ENCODE peak calls at places on chromosomes 3 and 15, in eight cellular contexts. R is activated CD4-positive, alpha-beta T cell treated with anti-CD3 and anti-CD28 coated beads for 48 hours; A is activated gamma-delta T cell treated with Interleukin-2 at 50 U/mL for 16 hours; N is GM18507; X is psoas muscle; C is spleen; T is activated CD8-positive, alpha-beta memory T cell treated with anti-CD3 and anti-CD28 coated beads, Interleukin-2, amount 50 U/mL, for 4 hours; S is mesothelial cell of epicardium. H is an unnamed sample.

GRCh38 chr15:98620020-98620419 is 28.3 kb upstream of the IGF1R start:
- DNase-seq in X (no peak), T (no peak), N (no peak), C (no peak), S (peak), A (no peak), R (no peak), H (no peak)

GRCh38 chr15:90826886-90827435 is 41.4 kb upstream of the FURIN start:
- DNase-seq in X (no peak), R (no peak), T (no peak), S (no peak), A (no peak), N (no peak), C (peak), H (no peak)

GRCh38 chr15:65384505-65384894 is 6.7 kb upstream of the IGDCC3 start:
- DNase-seq in S (no peak), C (no peak), T (no peak), N (no peak), R (no peak), X (no peak), A (no peak), H (no peak)

GRCh38 chr3:17431004-17431403 is 311.4 kb downstream of the TBC1D5 start:
- DNase-seq in R (no peak), N (no peak), A (no peak), T (no peak), X (no peak), C (no peak), S (no peak), H (no peak)

GRCh38 chr3:10968390-10968789 is 24.2 kb upstream of the SLC6A1 start:
- DNase-seq in S (no peak), R (no peak), C (peak), N (no peak), A (no peak), X (no peak), T (no peak), H (no peak)

GRCh38 chr15:44193651-44194396 is 1.2 kb downstream of the FRMD5 start:
- DNase-seq in T (no peak), N (no peak), A (no peak), S (no peak), C (no peak), R (no peak), X (no peak), H (no peak)

GRCh38 chr3:38005076-38006020 is 14.8 kb downstream of the VILL start:
- DNase-seq in T (no peak), S (no peak), X (no peak), R (no peak), C (peak), N (no peak), A (no peak), H (no peak)

GRCh38 chr3:142866841-142867631 is 21.8 kb downstream of the PCOLCE2 start:
- DNase-seq in S (no peak), X (no peak), C (no peak), A (no peak), N (no peak), T (no peak), R (no peak), H (no peak)

GRCh38 chr3:5056005-5056391 is 66.1 kb upstream of the ARL8B start:
- DNase-seq in A (no peak), T (no peak), S (no peak), X (no peak), N (no peak), R (no peak), C (no peak), H (no peak)

GRCh38 chr15:35003928-35004327 is 15.8 kb upstream of the ZNF770 start:
- DNase-seq in C (no peak), A (no peak), R (no peak), T (no peak), X (no peak), N (no peak), S (no peak), H (no peak)

GRCh38 chr15:90915216-90915807 is 12.2 kb downstream of the MAN2A2 start:
- DNase-seq in C (no peak), R (no peak), T (no peak), A (no peak), N (no peak), S (no peak), X (no peak), H (no peak)

GRCh38 chr15:37137221-37137620 is 36.9 kb upstream of the MEIS2 start:
- DNase-seq in C (no peak), X (no peak), S (no peak), N (no peak), T (no peak), A (no peak), R (no peak), H (no peak)

GRCh38 chr3:17894434-17895060 is 152.1 kb upstream of the TBC1D5 start:
- DNase-seq in A (no peak), S (no peak), X (no peak), N (no peak), C (no peak), T (peak), R (peak), H (peak)

GRCh38 chr3:15102256-15102655 is 3.3 kb upstream of the RBSN start:
- DNase-seq in R (no peak), X (peak), T (no peak), N (no peak), C (peak), S (no peak), A (no peak), H (no peak)

GRCh38 chr3:46271910-46272309 is 29.6 kb downstream of the CCR3 start:
- DNase-seq in R (no peak), A (no peak), N (no peak), C (no peak), T (no peak), X (no peak), S (no peak), H (no peak)

GRCh38 chr3:194640829-194641228 is 7.6 kb upstream of the TMEM44 start:
- DNase-seq in A (peak), S (no peak), C (no peak), X (no peak), N (no peak), T (peak), R (peak), H (peak)

GRCh38 chr3:6622260-6622659 is 238.7 kb upstream of the GRM7 start:
- DNase-seq in N (no peak), S (no peak), C (no peak), T (no peak), A (no peak), X (no peak), R (no peak), H (no peak)

GRCh38 chr3:10883478-10884234 is 67.6 kb downstream of the SLC6A11 start:
- DNase-seq in S (no peak), A (no peak), T (no peak), N (no peak), R (peak), X (no peak), C (no peak), H (no peak)

GRCh38 chr3:141460097-141460704 is 26.6 kb upstream of the RASA2 start:
- DNase-seq in R (peak), A (peak), S (peak), T (peak), X (peak), C (peak), N (peak), H (peak)

GRCh38 chr15:85403745-85404144 is 23.3 kb downstream of the AKAP13 start:
- DNase-seq in X (no peak), S (no peak), T (no peak), N (no peak), C (no peak), A (no peak), R (no peak), H (no peak)

GRCh38 chr3:23221136-23221535 is 18.0 kb downstream of the UBE2E2 start:
- DNase-seq in C (no peak), N (no peak), S (no peak), R (no peak), X (no peak), T (no peak), A (no peak), H (no peak)

GRCh38 chr3:43855674-43856299 is 165.0 kb downstream of the ABHD5 start:
- DNase-seq in N (no peak), T (peak), X (peak), R (peak), S (peak), A (peak), C (no peak), H (peak)

GRCh38 chr15:66846811-66847210 is 144.8 kb downstream of the SMAD6 start:
- DNase-seq in R (no peak), X (no peak), C (peak), A (no peak), N (no peak), T (no peak), S (no peak), H (peak)

GRCh38 chr3:108472011-108472591 is 38.3 kb downstream of the MYH15 start:
- DNase-seq in N (no peak), S (no peak), R (peak), T (no peak), X (no peak), A (no peak), C (no peak), H (no peak)

GRCh38 chr3:172356427-172356826 is 91.8 kb downstream of the GHSR start:
- DNase-seq in T (no peak), R (no peak), N (no peak), C (no peak), S (no peak), A (no peak), X (no peak), H (no peak)